ENCODE peak calls at places on chromosomes 16 and 17, in ten cellular contexts. R is cardiac muscle cell, O is left ventricle myocardium inferior, T is HepG2, M is heart right ventricle, X is HL-60, J is SK-N-SH, P is SJSA1, I is neuronal stem cell, H is AG04450. B is an unnamed sample.

GRCh38 chr17:71600137-71600789 is 520.6 kb upstream of the SOX9 start:
- DNase-seq in T (no peak), M (no peak), J (no peak), I (no peak), P (no peak), O (no peak), R (peak), H (no peak), X (no peak), B (no peak)

GRCh38 chr17:31446195-31446967 is 54.9 kb downstream of the RAB11FIP4 start:
- DNase-seq in M (no peak), O (no peak), R (no peak), P (no peak), J (no peak), X (no peak), H (no peak), I (no peak), T (no peak), B (no peak)

GRCh38 chr17:76868669-76869208 is 535 bp downstream of the MGAT5B start:
- DNase-seq in X (no peak), I (no peak), J (peak), O (no peak), P (peak), M (no peak), T (no peak), H (no peak), R (peak), B (peak)

GRCh38 chr16:25606069-25606468 is 85.7 kb upstream of the HS3ST4 start:
- DNase-seq in P (no peak), J (no peak), O (no peak), X (no peak), M (no peak), R (no peak), T (no peak), H (no peak), I (no peak), B (no peak)

GRCh38 chr17:66494023-66494803 is 191.8 kb downstream of the PRKCA start:
- DNase-seq in P (peak), H (peak), O (no peak), I (no peak), T (no peak), R (peak), J (no peak), M (no peak), X (peak), B (peak)

GRCh38 chr17:44113868-44114840 is 9.3 kb downstream of the HDAC5 start:
- DNase-seq in O (no peak), M (no peak), I (no peak), T (no peak), P (no peak), X (no peak), R (no peak), H (no peak), J (no peak), B (no peak)

GRCh38 chr17:6666077-6666521 is 14.5 kb downstream of the C17orf100 start:
- DNase-seq in J (peak), R (peak), M (peak), T (peak), I (peak), P (peak), H (peak), O (peak), X (no peak), B (peak)

GRCh38 chr17:34452769-34453168 is 89.7 kb upstream of the CCL1 start:
- DNase-seq in P (no peak), M (no peak), J (no peak), O (no peak), T (no peak), X (no peak), R (no peak), I (no peak), H (no peak), B (no peak)

GRCh38 chr17:74480290-74480689 is 13.9 kb downstream of the CD300A start:
- DNase-seq in J (peak), X (no peak), O (no peak), M (no peak), R (no peak), T (no peak), I (no peak), H (no peak), P (no peak), B (no peak)

GRCh38 chr17:6361733-6362132 is 73.2 kb downstream of the AIPL1 start:
- DNase-seq in I (no peak), H (no peak), J (peak), T (no peak), X (no peak), P (no peak), R (no peak), M (no peak), O (no peak), B (no peak)

GRCh38 chr16:10332301-10332700 is 53.6 kb upstream of the ATF7IP2 start:
- DNase-seq in J (no peak), H (no peak), M (no peak), O (no peak), I (no peak), X (no peak), R (no peak), T (peak), P (no peak), B (peak)

GRCh38 chr17:28925912-28926365 is 23.1 kb upstream of the DHRS13 start:
- DNase-seq in J (no peak), M (no peak), R (peak), O (no peak), P (peak), I (no peak), X (peak), H (no peak), T (no peak), B (peak)

GRCh38 chr16:4613636-4614570 is 785 bp downstream of the UBALD1 start:
- DNase-seq in J (peak), H (no peak), I (no peak), X (peak), T (peak), R (peak), P (peak), O (peak), M (peak), B (peak)

GRCh38 chr17:34313164-34313563 is 6.1 kb upstream of the CCL8 start:
- DNase-seq in R (peak), M (no peak), I (no peak), H (no peak), J (no peak), T (no peak), P (no peak), O (no peak), X (no peak), B (no peak)

GRCh38 chr16:56956076-56956475 is 5.7 kb upstream of the CETP start:
- DNase-seq in J (no peak), O (no peak), M (no peak), X (no peak), R (no peak), P (no peak), T (no peak), H (no peak), I (no peak), B (no peak)

GRCh38 chr17:75346906-75347305 is 57.7 kb upstream of the SLC25A19 start:
- DNase-seq in J (no peak), H (no peak), O (no peak), T (no peak), I (peak), X (no peak), P (no peak), R (peak), M (no peak), B (peak)

GRCh38 chr17:45276031-45276430 is 14.1 kb upstream of the SPATA32 start:
- DNase-seq in M (no peak), X (no peak), H (peak), P (no peak), T (no peak), O (no peak), J (no peak), R (peak), I (no peak), B (no peak)

GRCh38 chr16:79334127-79334526 is 266.4 kb downstream of the MAF start:
- DNase-seq in X (no peak), T (peak), J (no peak), H (no peak), I (no peak), M (no peak), P (no peak), R (no peak), O (no peak), B (no peak)

GRCh38 chr17:75077490-75078096 is 10.2 kb upstream of the SLC16A5 start:
- DNase-seq in M (peak), J (no peak), I (no peak), X (no peak), O (peak), R (peak), P (no peak), H (no peak), T (no peak), B (no peak)

GRCh38 chr16:27847030-27847550 is 216.4 kb downstream of the GSG1L start:
- DNase-seq in I (no peak), M (no peak), R (peak), J (no peak), O (no peak), H (no peak), X (no peak), T (no peak), P (no peak), B (peak)

GRCh38 chr16:1823821-1824220 is 2.8 kb downstream of the HAGH start:
- DNase-seq in H (peak), R (peak), P (peak), J (no peak), X (peak), I (no peak), T (peak), M (no peak), O (peak), B (peak)

GRCh38 chr17:66260265-66260664 is 31.1 kb upstream of the APOH start:
- DNase-seq in X (no peak), J (no peak), H (no peak), P (no peak), R (no peak), O (no peak), M (no peak), I (peak), T (no peak), B (no peak)

GRCh38 chr17:2598166-2598565 is 4.7 kb downstream of the PAFAH1B1 start:
- DNase-seq in O (no peak), H (no peak), J (no peak), P (peak), M (no peak), R (peak), I (no peak), T (no peak), X (no peak), B (peak)

GRCh38 chr17:12089809-12090384 is 69.2 kb downstream of the MAP2K4 start:
- DNase-seq in M (no peak), O (no peak), H (peak), P (peak), I (no peak), J (no peak), T (peak), X (no peak), R (peak), B (peak)

GRCh38 chr16:1208239-1208830 is 16.7 kb downstream of the TPSG1 start:
- DNase-seq in M (no peak), P (no peak), X (no peak), R (no peak), O (no peak), J (no peak), T (no peak), I (no peak), H (no peak), B (no peak)

GRCh38 chr17:49516190-49516589 is 21.1 kb downstream of the NGFR start:
- DNase-seq in J (peak), P (peak), I (no peak), H (no peak), T (no peak), M (no peak), X (no peak), O (no peak), R (peak), B (no peak)

GRCh38 chr17:10125761-10126553 is 72.4 kb downstream of the GAS7 start:
- DNase-seq in I (no peak), X (no peak), J (no peak), O (no peak), M (no peak), R (peak), H (no peak), P (peak), T (no peak), B (no peak)

GRCh38 chr16:68737730-68738590 is 868 bp downstream of the CDH1 start:
- DNase-seq in P (no peak), O (no peak), X (no peak), H (no peak), R (no peak), T (no peak), J (peak), M (peak), I (no peak), B (no peak)

GRCh38 chr17:79057727-79058400 is 16.8 kb upstream of the ENGASE start:
- DNase-seq in H (no peak), T (no peak), R (no peak), X (no peak), J (no peak), P (no peak), O (no peak), M (no peak), I (no peak), B (no peak)

GRCh38 chr16:86707171-86707570 is 128.8 kb downstream of the FOXL1 start:
- DNase-seq in R (no peak), T (no peak), I (no peak), P (no peak), M (no peak), J (no peak), O (no peak), X (no peak), H (no peak), B (no peak)

GRCh38 chr16:3444032-3444388 is 530 bp downstream of the NAA60 start:
- DNase-seq in R (peak), O (no peak), H (peak), X (no peak), J (peak), T (peak), M (no peak), P (peak), I (no peak), B (peak)

GRCh38 chr16:21638573-21638975 is 13.8 kb downstream of the IGSF6 start:
- DNase-seq in P (no peak), J (no peak), R (peak), X (no peak), M (no peak), H (no peak), O (no peak), T (peak), I (no peak), B (peak)

GRCh38 chr16:21639493-21639892 is 12.9 kb downstream of the IGSF6 start:
- DNase-seq in M (no peak), J (no peak), O (no peak), R (no peak), T (no peak), X (no peak), P (no peak), I (no peak), H (no peak), B (no peak)

GRCh38 chr16:21634216-21634615 is 18.2 kb downstream of the IGSF6 start:
- DNase-seq in J (no peak), H (no peak), O (no peak), T (peak), P (no peak), I (no peak), M (no peak), X (no peak), R (no peak), B (no peak)

DNA sequence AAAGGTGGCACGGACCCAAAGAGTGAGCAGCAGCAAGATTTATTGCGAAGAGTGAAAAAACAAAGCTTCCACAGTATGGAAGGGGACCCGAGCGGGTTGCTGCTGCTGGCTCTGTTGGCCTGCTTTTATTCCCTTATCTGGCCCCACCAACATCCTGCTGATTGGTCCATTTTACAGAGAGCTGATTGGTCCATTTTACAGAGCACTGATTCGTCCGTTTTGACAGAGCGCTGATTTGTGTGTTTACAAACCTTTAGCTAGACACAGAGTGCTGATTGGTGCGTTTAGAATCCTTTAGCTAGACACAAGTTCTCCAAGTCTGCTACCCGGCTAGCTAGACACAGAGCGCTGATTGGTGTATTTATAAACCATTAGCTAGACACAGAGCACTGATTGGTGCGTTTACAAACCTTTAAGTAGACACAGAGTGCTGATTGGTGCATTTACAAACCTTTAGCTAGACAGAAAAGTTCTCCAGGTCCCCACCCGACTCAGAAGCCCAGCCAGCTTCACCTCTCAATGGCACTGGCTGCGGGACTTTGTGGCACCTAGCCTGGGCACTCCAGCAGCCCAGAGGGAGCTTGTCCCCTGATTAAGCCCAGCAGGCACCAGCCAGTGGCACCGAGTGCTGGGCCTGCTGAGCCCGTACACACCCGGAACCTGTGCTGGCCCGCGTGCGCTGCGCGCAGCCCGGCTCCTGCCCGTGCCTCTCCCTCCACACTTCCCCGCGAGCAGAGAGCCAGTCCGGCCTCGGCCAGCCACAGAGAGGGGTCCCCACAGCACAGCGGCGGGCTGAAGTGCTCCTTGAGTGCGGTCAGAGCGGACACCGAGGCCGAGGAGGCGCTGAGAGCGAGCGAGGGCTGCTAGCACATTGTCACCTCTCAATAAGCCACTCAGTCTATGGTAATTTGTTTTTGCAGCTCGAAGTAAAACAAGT is 15.1 kb downstream of the IGSF6 start:
- DNase-seq in I (no peak), H (no peak), R (no peak), J (no peak), X (no peak), P (no peak), M (no peak), T (no peak), O (no peak), B (no peak)
- H3K27ac ChIP-seq in I (no peak), H (no peak), R (no peak), J (peak), X (no peak), P (no peak), M (no peak), T (no peak), O (no peak), B (no peak)

GRCh38 chr17:14737984-14738651 is 437.2 kb downstream of the HS3ST3B1 start:
- DNase-seq in T (peak), I (peak), X (peak), R (peak), P (peak), H (peak), O (peak), J (no peak), M (peak), B (peak)
- H3K27ac ChIP-seq in T (peak), I (no peak), X (peak), R (no peak), P (peak), H (peak), O (no peak), J (no peak), M (no peak), B (peak)

GRCh38 chr16:14244344-14245010 is 173.4 kb downstream of the MRTFB start:
- DNase-seq in R (peak), P (no peak), X (no peak), H (no peak), O (no peak), M (no peak), J (no peak), I (no peak), T (no peak), B (peak)

GRCh38 chr16:14240964-14241363 is 169.8 kb downstream of the MRTFB start:
- DNase-seq in M (no peak), O (no peak), T (no peak), X (no peak), I (no peak), P (no peak), R (no peak), H (no peak), J (no peak), B (no peak)

GRCh38 chr16:14242769-14243168 is 171.7 kb downstream of the MRTFB start:
- DNase-seq in R (no peak), O (no peak), M (no peak), P (no peak), H (no peak), X (no peak), J (no peak), T (no peak), I (no peak), B (no peak)

GRCh38 chr16:14240216-14240843 is 169.2 kb downstream of the MRTFB start:
- DNase-seq in J (no peak), M (no peak), I (no peak), H (no peak), O (no peak), T (peak), P (no peak), R (peak), X (no peak), B (no peak)

DNA sequence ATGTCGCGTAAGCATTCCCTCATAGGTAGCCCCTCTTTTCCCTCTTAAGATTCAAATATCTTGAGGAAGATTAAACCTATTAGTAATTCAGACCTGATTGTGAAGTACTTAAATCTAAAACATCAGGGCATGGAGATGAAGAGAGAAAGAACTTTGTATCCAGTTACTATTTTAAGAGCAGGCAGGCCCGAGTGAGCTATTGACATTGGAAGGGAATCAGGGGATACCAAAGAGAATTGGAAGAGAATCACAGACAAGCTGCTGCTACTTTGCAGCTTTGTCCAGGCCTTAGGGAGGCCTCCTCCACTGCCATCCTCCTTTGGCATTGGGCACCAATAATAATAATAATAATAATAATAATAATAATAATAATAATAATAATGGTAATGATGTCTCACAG is 170.5 kb downstream of the MRTFB start:
- DNase-seq in X (no peak), O (no peak), J (no peak), R (no peak), P (no peak), T (no peak), I (no peak), M (no peak), H (no peak), B (no peak)
- H3K27ac ChIP-seq in X (no peak), O (peak), J (no peak), R (peak), P (no peak), T (no peak), I (no peak), M (peak), H (no peak), B (no peak)

GRCh38 chr16:21301895-21302291 is 23.8 kb upstream of the CRYM start:
- DNase-seq in I (no peak), M (no peak), R (peak), H (no peak), O (no peak), J (no peak), P (no peak), X (no peak), T (no peak), B (no peak)

GRCh38 chr16:21301168-21301894 is 23.2 kb upstream of the CRYM start:
- DNase-seq in I (peak), P (peak), O (peak), X (peak), M (peak), H (no peak), J (peak), R (peak), T (peak), B (peak)

GRCh38 chr16:21300309-21301167 is 22.4 kb upstream of the CRYM start:
- DNase-seq in H (peak), X (peak), O (peak), J (peak), M (peak), T (peak), P (peak), R (peak), I (peak), B (peak)

GRCh38 chr16:21302898-21303528 is 24.9 kb upstream of the CRYM start:
- DNase-seq in M (no peak), P (no peak), H (peak), X (no peak), J (no peak), O (no peak), R (peak), T (no peak), I (no peak), B (peak)

GRCh38 chr16:21302454-21302853 is 24.4 kb upstream of the CRYM start:
- DNase-seq in M (no peak), O (no peak), T (no peak), H (no peak), I (no peak), J (no peak), X (no peak), P (no peak), R (no peak), B (no peak)
- H3K27ac ChIP-seq in M (no peak), O (no peak), T (no peak), H (peak), I (no peak), J (no peak), X (no peak), P (no peak), R (no peak), B (no peak)